ENCODE peak calls at places on chromosome 5, in nine cellular contexts. One of them, this sample, is unnamed.
A peak's percentile ranks its signal among the peaks of the same experiment; 100 is the strongest.

GRCh38 chr5:43192558-43193170 is 639 bp downstream of the NIM1K start:
- DNase-seq in mammary epithelial cell: peak; percentile 41
- DNase-seq in lower lobe of right lung: peak; percentile 55
- DNase-seq in BE2C: peak; percentile 25
- DNase-seq in fibroblast of lung: peak; percentile 39
- DNase-seq in ascending aorta: no peak
- DNase-seq in RWPE2: no peak
- DNase-seq in body of pancreas: peak; percentile 15
- DNase-seq in brain microvascular endothelial cell: no peak
- DNase-seq in this sample: peak; percentile 25

GRCh38 chr5:79689541-79690466 is at the start of gene CMYA5:
- DNase-seq in body of pancreas: peak; percentile 16
- DNase-seq in BE2C: no peak
- DNase-seq in mammary epithelial cell: peak; percentile 72
- DNase-seq in brain microvascular endothelial cell: no peak
- DNase-seq in fibroblast of lung: peak; percentile 50
- DNase-seq in RWPE2: no peak
- DNase-seq in lower lobe of right lung: peak; percentile 55
- DNase-seq in ascending aorta: no peak
- DNase-seq in this sample: peak; percentile 60

GRCh38 chr5:80318212-80318611 is 1.6 kb upstream of the SPZ1 start:
- DNase-seq in brain microvascular endothelial cell: peak; percentile 43
- DNase-seq in mammary epithelial cell: no peak
- DNase-seq in BE2C: peak; percentile 53
- DNase-seq in RWPE2: no peak
- DNase-seq in ascending aorta: no peak
- DNase-seq in fibroblast of lung: peak; percentile 30
- DNase-seq in lower lobe of right lung: no peak
- DNase-seq in body of pancreas: no peak
- DNase-seq in this sample: no peak

GRCh38 chr5:138724470-138725146 is 28.6 kb upstream of the CTNNA1 start:
- DNase-seq in BE2C: peak; percentile 24
- DNase-seq in brain microvascular endothelial cell: no peak
- DNase-seq in fibroblast of lung: no peak
- DNase-seq in mammary epithelial cell: peak; percentile 82
- DNase-seq in body of pancreas: no peak
- DNase-seq in ascending aorta: no peak
- DNase-seq in RWPE2: no peak
- DNase-seq in lower lobe of right lung: peak; percentile 71
- DNase-seq in this sample: no peak

GRCh38 chr5:2686296-2686695 is 65.2 kb downstream of the IRX2 start:
- DNase-seq in lower lobe of right lung: no peak
- DNase-seq in ascending aorta: no peak
- DNase-seq in RWPE2: no peak
- DNase-seq in brain microvascular endothelial cell: no peak
- DNase-seq in mammary epithelial cell: peak; percentile 54
- DNase-seq in body of pancreas: no peak
- DNase-seq in BE2C: no peak
- DNase-seq in fibroblast of lung: no peak
- DNase-seq in this sample: no peak

GRCh38 chr5:154331924-154332323 is 113.9 kb upstream of the SAP30L start:
- DNase-seq in RWPE2: no peak
- DNase-seq in ascending aorta: no peak
- DNase-seq in fibroblast of lung: no peak
- DNase-seq in mammary epithelial cell: no peak
- DNase-seq in body of pancreas: no peak
- DNase-seq in brain microvascular endothelial cell: no peak
- DNase-seq in BE2C: no peak
- DNase-seq in lower lobe of right lung: no peak
- DNase-seq in this sample: no peak

GRCh38 chr5:126780165-126780827 is 3.4 kb downstream of the LMNB1 start:
- DNase-seq in brain microvascular endothelial cell: peak; percentile 69
- DNase-seq in lower lobe of right lung: no peak
- DNase-seq in RWPE2: no peak
- DNase-seq in BE2C: peak; percentile 50
- DNase-seq in body of pancreas: peak; percentile 44
- DNase-seq in ascending aorta: no peak
- DNase-seq in mammary epithelial cell: peak; percentile 53
- DNase-seq in fibroblast of lung: peak; percentile 86
- DNase-seq in this sample: no peak

GRCh38 chr5:39835371-39835770 is 410.6 kb upstream of the DAB2 start:
- DNase-seq in brain microvascular endothelial cell: no peak
- DNase-seq in mammary epithelial cell: peak; percentile 3
- DNase-seq in BE2C: no peak
- DNase-seq in ascending aorta: no peak
- DNase-seq in body of pancreas: no peak
- DNase-seq in RWPE2: no peak
- DNase-seq in lower lobe of right lung: no peak
- DNase-seq in fibroblast of lung: no peak
- DNase-seq in this sample: no peak

GRCh38 chr5:33523208-33523771 is 82.5 kb downstream of the TARS1 start:
- DNase-seq in BE2C: no peak
- DNase-seq in fibroblast of lung: no peak
- DNase-seq in brain microvascular endothelial cell: no peak
- DNase-seq in body of pancreas: no peak
- DNase-seq in RWPE2: no peak
- DNase-seq in ascending aorta: no peak
- DNase-seq in mammary epithelial cell: peak; percentile 52
- DNase-seq in lower lobe of right lung: no peak
- DNase-seq in this sample: no peak

GRCh38 chr5:115816226-115817042 is at the start of gene CDO1:
- DNase-seq in brain microvascular endothelial cell: peak; percentile 60
- DNase-seq in ascending aorta: no peak
- DNase-seq in RWPE2: peak; percentile 61
- DNase-seq in mammary epithelial cell: peak; percentile 25
- DNase-seq in lower lobe of right lung: peak; percentile 48
- DNase-seq in body of pancreas: peak; percentile 37
- DNase-seq in fibroblast of lung: peak; percentile 80
- DNase-seq in BE2C: peak; percentile 29
- DNase-seq in this sample: peak; percentile 73

GRCh38 chr5:134560698-134561097 is 35.2 kb downstream of the JADE2 start:
- DNase-seq in RWPE2: no peak
- DNase-seq in lower lobe of right lung: no peak
- DNase-seq in BE2C: no peak
- DNase-seq in fibroblast of lung: no peak
- DNase-seq in brain microvascular endothelial cell: no peak
- DNase-seq in ascending aorta: no peak
- DNase-seq in mammary epithelial cell: no peak
- DNase-seq in body of pancreas: no peak
- DNase-seq in this sample: no peak

GRCh38 chr5:134563962-134564361 is 38.5 kb downstream of the JADE2 start:
- DNase-seq in ascending aorta: no peak
- DNase-seq in BE2C: no peak
- DNase-seq in fibroblast of lung: no peak
- DNase-seq in body of pancreas: no peak
- DNase-seq in lower lobe of right lung: no peak
- DNase-seq in brain microvascular endothelial cell: no peak
- DNase-seq in RWPE2: no peak
- DNase-seq in mammary epithelial cell: no peak
- DNase-seq in this sample: no peak

GRCh38 chr5:134559672-134560071 is 34.2 kb downstream of the JADE2 start:
- DNase-seq in body of pancreas: no peak
- DNase-seq in brain microvascular endothelial cell: no peak
- DNase-seq in ascending aorta: no peak
- DNase-seq in mammary epithelial cell: no peak
- DNase-seq in RWPE2: no peak
- DNase-seq in fibroblast of lung: no peak
- DNase-seq in BE2C: no peak
- DNase-seq in lower lobe of right lung: no peak
- DNase-seq in this sample: no peak

GRCh38 chr5:134564396-134564795 is 38.9 kb downstream of the JADE2 start:
- DNase-seq in RWPE2: no peak
- DNase-seq in mammary epithelial cell: no peak
- DNase-seq in lower lobe of right lung: no peak
- DNase-seq in fibroblast of lung: no peak
- DNase-seq in body of pancreas: no peak
- DNase-seq in BE2C: no peak
- DNase-seq in brain microvascular endothelial cell: no peak
- DNase-seq in ascending aorta: no peak
- DNase-seq in this sample: no peak

DNA sequence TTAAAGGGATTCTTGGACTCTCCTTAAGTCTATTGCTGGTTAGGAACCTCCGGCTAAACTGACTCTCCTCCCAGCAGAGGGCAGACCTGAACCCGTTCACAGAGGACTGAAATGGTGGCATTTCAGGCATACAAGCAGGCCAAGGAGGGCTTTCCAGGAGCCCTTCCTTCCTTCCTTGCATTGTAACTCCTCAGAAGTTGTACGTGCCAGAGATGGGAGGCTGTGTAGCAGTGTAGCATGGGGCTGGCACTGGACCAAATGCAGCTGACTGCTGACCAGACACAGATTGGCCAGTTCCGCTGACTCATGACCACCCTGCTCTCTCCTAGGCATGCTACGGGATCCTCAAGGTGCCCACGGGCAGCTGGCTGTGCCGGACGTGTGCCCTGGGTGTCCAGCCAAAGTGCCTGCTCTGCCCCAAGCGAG is 36.4 kb downstream of the JADE2 start:
- DNase-seq in RWPE2: no peak
- DNase-seq in lower lobe of right lung: no peak
- DNase-seq in body of pancreas: no peak
- DNase-seq in fibroblast of lung: peak; percentile 70
- DNase-seq in mammary epithelial cell: no peak
- DNase-seq in ascending aorta: no peak
- DNase-seq in brain microvascular endothelial cell: peak; percentile 56
- DNase-seq in BE2C: peak; percentile 39
- DNase-seq in this sample: peak; percentile 59
- H3K36me3 ChIP-seq in RWPE2: peaks cover 84% of the 10 kb centered on the region
- H3K36me3 ChIP-seq in lower lobe of right lung: peaks cover 86% of the 10 kb centered on the region
- H3K36me3 ChIP-seq in body of pancreas: peaks cover 60% of the 10 kb centered on the region
- H3K36me3 ChIP-seq in fibroblast of lung: peaks cover 27% of the 10 kb centered on the region
- H3K36me3 ChIP-seq in mammary epithelial cell: peaks cover 18% of the 10 kb centered on the region
- H3K36me3 ChIP-seq in ascending aorta: peaks cover 81% of the 10 kb centered on the region
- H3K36me3 ChIP-seq in brain microvascular endothelial cell: peaks cover 36% of the 10 kb centered on the region
- H3K36me3 ChIP-seq in BE2C: peaks cover 7% of the 10 kb centered on the region
- H3K36me3 ChIP-seq in this sample: peaks cover 78% of the 10 kb centered on the region

DNA sequence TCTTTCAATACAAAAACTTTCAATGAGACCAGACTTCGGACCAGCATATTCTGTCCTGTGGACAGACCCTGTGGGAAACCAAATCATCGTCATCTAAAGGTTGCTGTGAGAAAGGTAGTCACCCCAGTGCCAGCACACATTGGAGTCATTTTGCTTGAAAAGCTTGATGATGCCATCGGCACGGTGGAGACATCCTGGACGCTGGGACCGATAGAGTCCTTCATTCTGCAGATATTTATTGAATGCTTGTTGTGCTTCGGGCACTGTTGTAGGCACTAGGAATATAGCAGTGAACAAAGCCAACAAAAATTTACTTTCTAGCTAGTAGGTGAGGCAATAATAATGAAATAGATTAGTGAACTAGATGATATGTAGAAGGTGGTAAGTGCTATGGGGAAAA is 34.9 kb downstream of the SNX18 start:
- DNase-seq in fibroblast of lung: no peak
- DNase-seq in RWPE2: no peak
- DNase-seq in BE2C: no peak
- DNase-seq in body of pancreas: no peak
- DNase-seq in ascending aorta: no peak
- DNase-seq in lower lobe of right lung: no peak
- DNase-seq in mammary epithelial cell: no peak
- DNase-seq in brain microvascular endothelial cell: no peak
- DNase-seq in this sample: no peak
- H3K36me3 ChIP-seq in fibroblast of lung: peaks cover 3% of the 10 kb centered on the region
- H3K36me3 ChIP-seq in RWPE2: no peaks in the 10 kb centered on the region
- H3K36me3 ChIP-seq in BE2C: no peaks in the 10 kb centered on the region
- H3K36me3 ChIP-seq in body of pancreas: no peaks in the 10 kb centered on the region
- H3K36me3 ChIP-seq in ascending aorta: peaks cover 27% of the 10 kb centered on the region
- H3K36me3 ChIP-seq in lower lobe of right lung: peaks cover 6% of the 10 kb centered on the region
- H3K36me3 ChIP-seq in mammary epithelial cell: no peaks in the 10 kb centered on the region
- H3K36me3 ChIP-seq in brain microvascular endothelial cell: no peaks in the 10 kb centered on the region
- H3K36me3 ChIP-seq in this sample: no peaks in the 10 kb centered on the region

GRCh38 chr5:142313693-142314092 is 11.1 kb downstream of the SPRY4 start:
- DNase-seq in ascending aorta: no peak
- DNase-seq in mammary epithelial cell: no peak
- DNase-seq in lower lobe of right lung: no peak
- DNase-seq in brain microvascular endothelial cell: no peak
- DNase-seq in BE2C: no peak
- DNase-seq in RWPE2: no peak
- DNase-seq in fibroblast of lung: no peak
- DNase-seq in body of pancreas: no peak
- DNase-seq in this sample: no peak
- H3K36me3 ChIP-seq in ascending aorta: peaks cover 53% of the 10 kb centered on the region
- H3K36me3 ChIP-seq in mammary epithelial cell: peaks cover 15% of the 10 kb centered on the region
- H3K36me3 ChIP-seq in lower lobe of right lung: peaks cover 37% of the 10 kb centered on the region
- H3K36me3 ChIP-seq in brain microvascular endothelial cell: peaks cover 63% of the 10 kb centered on the region
- H3K36me3 ChIP-seq in BE2C: peaks cover 78% of the 10 kb centered on the region
- H3K36me3 ChIP-seq in RWPE2: peaks cover 81% of the 10 kb centered on the region
- H3K36me3 ChIP-seq in fibroblast of lung: peaks cover 24% of the 10 kb centered on the region
- H3K36me3 ChIP-seq in body of pancreas: no peaks in the 10 kb centered on the region
- H3K36me3 ChIP-seq in this sample: peaks cover 59% of the 10 kb centered on the region

GRCh38 chr5:150538007-150538917 is 30.3 kb downstream of the NDST1 start:
- DNase-seq in lower lobe of right lung: no peak
- DNase-seq in fibroblast of lung: no peak
- DNase-seq in brain microvascular endothelial cell: peak; percentile 44
- DNase-seq in RWPE2: no peak
- DNase-seq in body of pancreas: no peak
- DNase-seq in ascending aorta: no peak
- DNase-seq in mammary epithelial cell: peak; percentile 70
- DNase-seq in BE2C: no peak
- DNase-seq in this sample: peak; percentile 72

GRCh38 chr5:150539206-150539605 is 31.3 kb downstream of the NDST1 start:
- DNase-seq in ascending aorta: no peak
- DNase-seq in body of pancreas: no peak
- DNase-seq in mammary epithelial cell: no peak
- DNase-seq in RWPE2: no peak
- DNase-seq in fibroblast of lung: no peak
- DNase-seq in BE2C: no peak
- DNase-seq in lower lobe of right lung: no peak
- DNase-seq in brain microvascular endothelial cell: no peak
- DNase-seq in this sample: no peak

GRCh38 chr5:150540615-150541396 is 32.9 kb downstream of the NDST1 start:
- DNase-seq in RWPE2: no peak
- DNase-seq in mammary epithelial cell: peak; percentile 93
- DNase-seq in body of pancreas: no peak
- DNase-seq in BE2C: no peak
- DNase-seq in ascending aorta: peak; percentile 49
- DNase-seq in fibroblast of lung: peak; percentile 95
- DNase-seq in brain microvascular endothelial cell: peak; percentile 98
- DNase-seq in lower lobe of right lung: no peak
- DNase-seq in this sample: peak; percentile 74

GRCh38 chr5:150541397-150541675 is 33.4 kb downstream of the NDST1 start:
- DNase-seq in RWPE2: no peak
- DNase-seq in fibroblast of lung: no peak
- DNase-seq in ascending aorta: no peak
- DNase-seq in mammary epithelial cell: no peak
- DNase-seq in brain microvascular endothelial cell: no peak
- DNase-seq in BE2C: no peak
- DNase-seq in lower lobe of right lung: no peak
- DNase-seq in body of pancreas: no peak
- DNase-seq in this sample: no peak

DNA sequence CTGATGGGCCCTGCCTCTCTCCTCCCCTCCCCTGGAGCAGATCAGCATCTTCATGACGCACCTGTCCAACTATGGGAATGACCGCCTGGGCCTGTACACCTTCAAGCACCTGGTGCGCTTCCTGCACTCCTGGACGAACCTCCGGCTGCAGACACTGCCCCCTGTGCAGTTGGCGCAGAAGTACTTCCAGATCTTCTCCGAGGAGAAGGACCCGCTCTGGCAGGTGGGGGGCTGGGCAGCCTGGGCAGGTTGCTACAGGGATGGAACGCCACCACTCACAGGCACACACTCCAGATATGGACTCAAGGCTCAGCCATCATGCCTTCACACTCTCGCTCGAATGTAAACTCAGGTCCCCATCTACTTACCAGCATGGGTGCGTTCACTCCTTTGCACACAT is 32.1 kb downstream of the NDST1 start:
- DNase-seq in brain microvascular endothelial cell: no peak
- DNase-seq in mammary epithelial cell: no peak
- DNase-seq in BE2C: no peak
- DNase-seq in lower lobe of right lung: no peak
- DNase-seq in fibroblast of lung: no peak
- DNase-seq in RWPE2: no peak
- DNase-seq in body of pancreas: no peak
- DNase-seq in ascending aorta: no peak
- DNase-seq in this sample: no peak
- H3K36me3 ChIP-seq in brain microvascular endothelial cell: peaks cover 68% of the 10 kb centered on the region
- H3K36me3 ChIP-seq in mammary epithelial cell: peaks cover 13% of the 10 kb centered on the region
- H3K36me3 ChIP-seq in BE2C: peaks cover 44% of the 10 kb centered on the region
- H3K36me3 ChIP-seq in lower lobe of right lung: peaks cover 87% of the 10 kb centered on the region
- H3K36me3 ChIP-seq in fibroblast of lung: peaks cover 36% of the 10 kb centered on the region
- H3K36me3 ChIP-seq in RWPE2: peaks cover 74% of the 10 kb centered on the region
- H3K36me3 ChIP-seq in body of pancreas: peaks cover 35% of the 10 kb centered on the region
- H3K36me3 ChIP-seq in ascending aorta: peaks cover 79% of the 10 kb centered on the region
- H3K36me3 ChIP-seq in this sample: peaks cover 88% of the 10 kb centered on the region